ENCODE peak calls at places on chromosomes 16 and 17, in nine cellular contexts. L, A, C, R, I, Q, N, K and V are unnamed samples.
A peak's percentile ranks its signal among the peaks of the same experiment; 100 is the strongest.

GRCh38 chr17:4247361-4247980 is 16.3 kb downstream of the ANKFY1 start:
- DNase-seq in L (no peak), A (no peak), C (no peak), R (no peak), I (no peak), Q (no peak), N (no peak), K (no peak), V (no peak)

GRCh38 chr17:82212331-82213250 is at the start of gene CCDC57:
- DNase-seq in L (peak; percentile 86), A (no peak), C (peak; percentile 91), R (peak; percentile 90), I (peak; percentile 89), Q (peak; percentile 82), N (peak; percentile 34), K (peak; percentile 93), V (peak; percentile 89)

GRCh38 chr17:72142614-72143013 is 21.8 kb downstream of the SOX9 start:
- DNase-seq in L (no peak), A (no peak), C (no peak), R (no peak), I (no peak), Q (no peak), N (peak; percentile 67), K (no peak), V (no peak)

GRCh38 chr17:78822552-78822951 is 18.1 kb downstream of the USP36 start:
- DNase-seq in L (no peak), A (no peak), C (no peak), R (no peak), I (no peak), Q (peak; percentile 87), N (no peak), K (peak; percentile 64), V (no peak)

GRCh38 chr17:21463779-21464407 is 87.7 kb downstream of the KCNJ12 start:
- DNase-seq in L (no peak), A (no peak), C (no peak), R (no peak), I (no peak), Q (no peak), N (no peak), K (peak; percentile 19), V (no peak)

GRCh38 chr16:53433509-53433908 is 762 bp upstream of the RBL2 start:
- DNase-seq in L (no peak), A (no peak), C (no peak), R (no peak), I (no peak), Q (no peak), N (no peak), K (peak; percentile 2), V (no peak)

GRCh38 chr17:37225458-37225857 is 150.3 kb upstream of the C17orf78 start:
- DNase-seq in L (no peak), A (no peak), C (no peak), R (no peak), I (no peak), Q (no peak), N (no peak), K (no peak), V (no peak)

GRCh38 chr16:48099455-48099854 is 56.3 kb downstream of the ABCC12 start:
- DNase-seq in L (no peak), A (no peak), C (peak; percentile 57), R (no peak), I (no peak), Q (peak; percentile 39), N (no peak), K (no peak), V (no peak)

GRCh38 chr17:75902406-75902805 is 2.3 kb downstream of the MRPL38 start:
- DNase-seq in L (no peak), A (no peak), C (no peak), R (no peak), I (peak; percentile 73), Q (no peak), N (no peak), K (no peak), V (no peak)

GRCh38 chr17:63150994-63151464 is 185.0 kb downstream of the TANC2 start:
- DNase-seq in L (no peak), A (no peak), C (no peak), R (no peak), I (no peak), Q (peak; percentile 23), N (no peak), K (peak; percentile 38), V (no peak)

GRCh38 chr17:15263206-15263579 is 1.9 kb downstream of the PMP22 start:
- DNase-seq in L (no peak), A (no peak), C (peak; percentile 93), R (no peak), I (peak; percentile 45), Q (peak; percentile 83), N (no peak), K (peak; percentile 95), V (no peak)

GRCh38 chr16:46972429-46972970 is 974 bp downstream of the DNAJA2 start:
- DNase-seq in L (no peak), A (no peak), C (no peak), R (peak; percentile 60), I (peak; percentile 31), Q (no peak), N (peak; percentile 52), K (peak; percentile 53), V (peak; percentile 38)

GRCh38 chr17:3796110-3796821 is 4.7 kb downstream of the ITGAE start:
- DNase-seq in L (peak; percentile 90), A (peak; percentile 61), C (no peak), R (no peak), I (no peak), Q (no peak), N (no peak), K (peak; percentile 44), V (no peak)

GRCh38 chr17:2736956-2737355 is 12.5 kb downstream of the CCDC92B start:
- DNase-seq in L (no peak), A (no peak), C (no peak), R (no peak), I (no peak), Q (no peak), N (peak; percentile 3), K (no peak), V (no peak)

GRCh38 chr17:82963104-82963950 is 116.1 kb upstream of the METRNL start:
- DNase-seq in L (peak; percentile 43), A (peak; percentile 11), C (peak; percentile 91), R (peak; percentile 33), I (no peak), Q (peak; percentile 81), N (peak; percentile 23), K (peak; percentile 87), V (peak; percentile 65)

GRCh38 chr17:65123757-65124675 is 13.2 kb upstream of the RGS9 start:
- DNase-seq in L (no peak), A (no peak), C (no peak), R (no peak), I (no peak), Q (peak; percentile 56), N (no peak), K (no peak), V (no peak)

GRCh38 chr16:11170696-11171447 is 85.1 kb downstream of the SOCS1 start:
- DNase-seq in L (no peak), A (no peak), C (no peak), R (no peak), I (no peak), Q (no peak), N (no peak), K (no peak), V (no peak)

GRCh38 chr16:80899804-80900592 is 95.6 kb upstream of the CDYL2 start:
- DNase-seq in L (no peak), A (no peak), C (peak; percentile 84), R (no peak), I (no peak), Q (peak; percentile 97), N (no peak), K (peak; percentile 94), V (no peak)

GRCh38 chr16:85136705-85137322 is 24.5 kb upstream of the CIBAR2 start:
- DNase-seq in L (no peak), A (no peak), C (no peak), R (no peak), I (peak; percentile 18), Q (peak; percentile 66), N (no peak), K (peak; percentile 46), V (no peak)

GRCh38 chr17:9350083-9350482 is 225.5 kb downstream of the STX8 start:
- DNase-seq in L (no peak), A (no peak), C (no peak), R (no peak), I (no peak), Q (peak; percentile 91), N (no peak), K (peak; percentile 74), V (no peak)

GRCh38 chr16:24776486-24777220 is 47.2 kb downstream of the TNRC6A start:
- DNase-seq in L (no peak), A (no peak), C (peak; percentile 77), R (no peak), I (no peak), Q (peak; percentile 71), N (no peak), K (peak; percentile 64), V (no peak)

GRCh38 chr16:17369441-17369951 is 101.3 kb downstream of the XYLT1 start:
- DNase-seq in L (peak; percentile 61), A (peak; percentile 63), C (peak; percentile 86), R (peak; percentile 92), I (no peak), Q (no peak), N (no peak), K (no peak), V (peak; percentile 59)

GRCh38 chr16:75074920-75075687 is 41.5 kb downstream of the LDHD start:
- DNase-seq in L (peak; percentile 74), A (peak; percentile 74), C (no peak), R (peak; percentile 88), I (no peak), Q (peak; percentile 43), N (no peak), K (no peak), V (peak; percentile 54)

GRCh38 chr17:49964539-49965521 is 4.2 kb upstream of the DLX4 start:
- DNase-seq in L (peak; percentile 36), A (no peak), C (no peak), R (no peak), I (no peak), Q (no peak), N (no peak), K (no peak), V (no peak)

GRCh38 chr16:9099131-9099625 is 7.7 kb downstream of the HAPSTR1 start:
- DNase-seq in L (peak; percentile 42), A (no peak), C (no peak), R (no peak), I (no peak), Q (no peak), N (no peak), K (peak; percentile 50), V (peak; percentile 50)

GRCh38 chr17:60284709-60285108 is 107.2 kb downstream of the USP32 start:
- DNase-seq in L (no peak), A (no peak), C (no peak), R (no peak), I (no peak), Q (no peak), N (no peak), K (no peak), V (no peak)